ENCODE peak calls at places on chromosomes 3 and 15, in six cellular contexts. R, P, B, X, V and G are unnamed samples.
A peak's percentile ranks its signal among the peaks of the same experiment; 100 is the strongest.

GRCh38 chr15:66876731-66877545 is 174.9 kb downstream of the SMAD6 start:
- DNase-seq in R (no peak), V (no peak), P (no peak), X (no peak), B (peak; percentile 50), G (no peak)

GRCh38 chr15:77187751-77188464 is 117.0 kb upstream of the TSPAN3 start:
- DNase-seq in B (no peak), V (no peak), P (no peak), R (no peak), X (no peak), G (peak; percentile 28)

GRCh38 chr15:32029409-32029861 is 880 bp upstream of the CHRNA7 start:
- DNase-seq in P (no peak), R (no peak), X (no peak), B (peak; percentile 71), V (no peak), G (no peak)

GRCh38 chr3:127000792-127001191 is 17.9 kb downstream of the PLXNA1 start:
- DNase-seq in B (no peak), X (no peak), R (no peak), V (no peak), P (no peak), G (no peak)

GRCh38 chr3:77348244-77348855 is 308.5 kb downstream of the ROBO2 start:
- DNase-seq in X (no peak), R (no peak), P (no peak), V (no peak), B (no peak), G (no peak)

GRCh38 chr15:89087066-89087829 is 1.0 kb upstream of the ABHD2 start:
- DNase-seq in P (no peak), B (no peak), X (no peak), V (no peak), R (no peak), G (no peak)

GRCh38 chr15:69311319-69311721 is 12.6 kb downstream of the PAQR5 start:
- DNase-seq in V (peak; percentile 12), R (no peak), B (no peak), P (no peak), X (no peak), G (no peak)

GRCh38 chr15:41043276-41043675 is 72.8 kb downstream of the INO80 start:
- DNase-seq in V (no peak), X (no peak), R (no peak), P (no peak), B (no peak), G (no peak)

GRCh38 chr3:82509951-82510603 is 748.6 kb upstream of the GBE1 start:
- DNase-seq in R (no peak), V (no peak), P (no peak), B (no peak), X (no peak), G (no peak)

GRCh38 chr3:184377374-184377773 is 633 bp downstream of the THPO start:
- DNase-seq in P (peak; percentile 19), B (no peak), X (no peak), R (no peak), V (no peak), G (no peak)

GRCh38 chr15:25220834-25221233 is 218.0 kb downstream of the UBE3A start:
- DNase-seq in P (no peak), R (no peak), B (no peak), X (no peak), V (no peak), G (no peak)

GRCh38 chr15:25226360-25226759 is 212.5 kb downstream of the UBE3A start:
- DNase-seq in B (no peak), P (no peak), R (no peak), X (no peak), V (no peak), G (no peak)

GRCh38 chr15:25228261-25228660 is 210.6 kb downstream of the UBE3A start:
- DNase-seq in P (no peak), B (no peak), V (no peak), R (no peak), X (no peak), G (no peak)

DNA sequence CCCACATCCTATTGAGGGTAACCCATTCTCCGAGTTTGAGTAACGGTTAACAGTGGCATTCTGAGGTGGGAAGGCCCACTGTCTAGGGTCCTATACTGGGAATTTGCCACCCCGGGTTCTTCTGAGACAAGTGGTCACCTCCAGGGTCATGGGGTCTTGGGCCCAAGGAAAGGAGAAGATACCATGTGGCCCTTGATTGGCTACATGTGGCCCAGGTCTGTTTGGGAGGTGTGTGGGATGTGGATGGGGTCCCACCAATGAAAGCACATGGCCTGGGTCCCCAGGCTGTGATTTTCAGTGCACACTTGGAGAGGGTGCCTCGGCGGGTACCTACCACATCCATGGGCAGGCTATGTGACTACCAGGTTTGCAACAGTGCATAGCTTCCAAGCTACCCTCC is 214.4 kb downstream of the UBE3A start:
- DNase-seq in X (no peak), V (no peak), P (no peak), B (no peak), R (no peak), G (no peak)
- H3K9me3 ChIP-seq in X (peaks cover 5% of the 10 kb centered on the region), V (peaks cover 6% of the 10 kb centered on the region), P (no peaks in the 10 kb centered on the region), B (no peaks in the 10 kb centered on the region), R (no peaks in the 10 kb centered on the region), G (no peaks in the 10 kb centered on the region)

DNA sequence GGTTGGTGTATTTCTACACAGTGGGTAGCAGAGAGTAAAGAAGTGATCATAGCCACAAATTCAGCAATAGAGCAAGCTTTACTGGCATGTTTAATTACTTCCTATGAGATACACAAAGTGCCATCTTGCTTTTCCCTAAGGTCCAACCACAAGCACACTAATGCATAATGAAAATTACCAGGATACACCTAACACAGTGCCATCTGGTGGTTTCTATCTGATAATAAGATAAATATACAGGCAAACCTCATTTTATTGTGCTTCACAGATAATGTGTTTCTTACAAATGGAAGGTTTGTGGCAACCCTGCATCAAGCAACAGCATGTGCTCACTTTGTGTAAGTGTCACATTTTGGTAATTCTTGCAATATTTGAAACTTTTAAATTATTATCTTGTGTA is 223.0 kb downstream of the NSUN3 start:
- DNase-seq in B (no peak), X (no peak), R (no peak), V (no peak), P (no peak), G (no peak)
- TF ChIP-seq CTCF in B (no peak), X (no peak), R (no peak), V (no peak), P (peak; percentile 20), G (no peak)

GRCh38 chr3:41880387-41880786 is 81.5 kb downstream of the ULK4 start:
- DNase-seq in R (no peak), X (no peak), P (no peak), V (no peak), B (no peak), G (no peak)

DNA sequence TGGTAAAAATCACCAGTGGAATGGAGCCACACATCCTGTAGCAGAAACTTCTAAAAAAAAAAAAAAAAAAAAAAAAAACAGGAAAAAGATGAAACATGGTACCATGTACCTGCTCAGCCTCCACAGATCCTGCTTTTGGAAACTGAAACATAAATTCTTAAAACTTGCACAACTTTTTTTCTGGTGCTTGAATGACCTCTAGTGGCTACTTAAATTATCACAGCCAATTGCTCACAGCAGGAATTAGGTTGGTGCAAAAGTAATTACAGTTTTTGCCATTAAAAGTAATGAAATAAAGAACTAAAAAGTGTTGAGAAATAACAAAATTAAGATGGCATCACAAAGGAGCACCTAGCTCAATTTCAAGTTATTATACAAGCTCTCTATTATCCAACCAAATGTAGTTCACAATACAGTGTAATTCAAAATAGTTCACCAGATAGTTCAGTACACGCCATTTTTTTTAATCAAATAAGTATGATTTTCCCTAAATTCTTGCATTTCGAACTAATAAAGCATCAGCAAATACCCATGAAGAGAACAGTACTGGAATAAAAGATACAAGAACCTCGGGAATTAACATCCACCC is 80.6 kb downstream of the ULK4 start:
- DNase-seq in R (no peak), B (no peak), X (no peak), V (no peak), P (no peak), G (no peak)
- H3K9me3 ChIP-seq in R (no peaks in the 10 kb centered on the region), B (no peaks in the 10 kb centered on the region), X (no peaks in the 10 kb centered on the region), V (no peaks in the 10 kb centered on the region), P (no peaks in the 10 kb centered on the region), G (no peaks in the 10 kb centered on the region)

GRCh38 chr15:63531586-63531985 is 27.2 kb downstream of the USP3 start:
- DNase-seq in P (no peak), R (no peak), B (no peak), V (no peak), X (no peak), G (no peak)
- TF ChIP-seq CTCF in P (peak; percentile 10), R (no peak), B (peak; percentile 35), V (no peak), X (peak; percentile 21), G (no peak)

GRCh38 chr15:87228460-87228859 is 1028.1 kb downstream of the NTRK3 start:
- DNase-seq in R (no peak), P (no peak), X (no peak), V (no peak), B (no peak), G (no peak)
- H3K9me3 ChIP-seq in R (no peaks in the 10 kb centered on the region), P (no peaks in the 10 kb centered on the region), X (no peaks in the 10 kb centered on the region), V (no peaks in the 10 kb centered on the region), B (no peaks in the 10 kb centered on the region), G (no peaks in the 10 kb centered on the region)

DNA sequence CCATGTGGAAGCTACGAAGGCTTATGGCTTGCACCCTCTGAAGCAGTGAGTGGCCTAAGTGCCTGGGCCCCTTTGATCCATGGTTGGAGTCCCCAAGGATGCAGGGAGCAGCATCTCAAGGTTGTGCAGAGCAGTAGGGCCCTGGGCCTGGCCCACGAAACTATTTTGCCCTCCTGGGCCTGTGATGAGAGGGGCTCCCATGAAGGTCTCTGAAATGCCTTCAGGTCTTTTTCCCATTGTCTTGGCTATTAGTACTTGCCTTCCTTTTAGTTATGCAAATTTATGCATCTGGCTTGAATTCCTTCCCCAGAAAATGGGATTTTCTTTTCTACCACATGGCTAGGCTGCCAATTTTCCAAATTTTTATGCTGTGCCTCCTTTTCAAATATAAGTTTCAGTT is 158.8 kb upstream of the MME start:
- DNase-seq in X (no peak), P (no peak), V (no peak), B (no peak), R (no peak), G (no peak)
- TF ChIP-seq CTCF in X (no peak), P (no peak), V (no peak), B (no peak), R (no peak), G (no peak)